ENCODE peak calls at places on chromosomes 1 and 21, in eight cellular contexts. One of them, this sample, is unnamed.

GRCh38 chr1:248111157-248111556 is 16.2 kb downstream of the OR2L13 start:
- DNase-seq in activated T-helper 1 cell treated with anti-CD3 and anti-CD28 coated beads, Interleukin-2, amount 50 U/mL, for 16 hours: no peak
- DNase-seq in cardiac muscle cell: no peak
- DNase-seq in pons: no peak
- DNase-seq in tibial nerve: no peak
- DNase-seq in NCI-H2081: no peak
- DNase-seq in CD8-positive, alpha-beta T cell: no peak
- DNase-seq in T-helper 1 cell: no peak
- DNase-seq in this sample: no peak

GRCh38 chr1:215279682-215280081 is 197.1 kb downstream of the KCNK2 start:
- DNase-seq in activated T-helper 1 cell treated with anti-CD3 and anti-CD28 coated beads, Interleukin-2, amount 50 U/mL, for 16 hours: no peak
- DNase-seq in cardiac muscle cell: no peak
- DNase-seq in pons: no peak
- DNase-seq in tibial nerve: no peak
- DNase-seq in NCI-H2081: no peak
- DNase-seq in CD8-positive, alpha-beta T cell: no peak
- DNase-seq in T-helper 1 cell: no peak
- DNase-seq in this sample: no peak

GRCh38 chr1:226903819-226904710 is 33.6 kb downstream of the PSEN2 start:
- DNase-seq in activated T-helper 1 cell treated with anti-CD3 and anti-CD28 coated beads, Interleukin-2, amount 50 U/mL, for 16 hours: no peak
- DNase-seq in cardiac muscle cell: no peak
- DNase-seq in pons: no peak
- DNase-seq in tibial nerve: no peak
- DNase-seq in NCI-H2081: no peak
- DNase-seq in CD8-positive, alpha-beta T cell: no peak
- DNase-seq in T-helper 1 cell: no peak
- DNase-seq in this sample: no peak

GRCh38 chr1:51671527-51672325 is 54.8 kb downstream of the OSBPL9 start:
- DNase-seq in activated T-helper 1 cell treated with anti-CD3 and anti-CD28 coated beads, Interleukin-2, amount 50 U/mL, for 16 hours: no peak
- DNase-seq in cardiac muscle cell: peak
- DNase-seq in pons: no peak
- DNase-seq in tibial nerve: no peak
- DNase-seq in NCI-H2081: no peak
- DNase-seq in CD8-positive, alpha-beta T cell: no peak
- DNase-seq in T-helper 1 cell: no peak
- DNase-seq in this sample: no peak

GRCh38 chr1:96634863-96635262 is 86.7 kb upstream of the PTBP2 start:
- DNase-seq in activated T-helper 1 cell treated with anti-CD3 and anti-CD28 coated beads, Interleukin-2, amount 50 U/mL, for 16 hours: no peak
- DNase-seq in cardiac muscle cell: no peak
- DNase-seq in pons: no peak
- DNase-seq in tibial nerve: no peak
- DNase-seq in NCI-H2081: no peak
- DNase-seq in CD8-positive, alpha-beta T cell: no peak
- DNase-seq in T-helper 1 cell: no peak
- DNase-seq in this sample: no peak

GRCh38 chr21:31873696-31874599 is 1.1 kb downstream of the HUNK start:
- DNase-seq in activated T-helper 1 cell treated with anti-CD3 and anti-CD28 coated beads, Interleukin-2, amount 50 U/mL, for 16 hours: no peak
- DNase-seq in cardiac muscle cell: peak
- DNase-seq in pons: no peak
- DNase-seq in tibial nerve: no peak
- DNase-seq in NCI-H2081: peak
- DNase-seq in CD8-positive, alpha-beta T cell: no peak
- DNase-seq in T-helper 1 cell: no peak
- DNase-seq in this sample: peak

GRCh38 chr1:24195874-24196273 is 8.8 kb upstream of the IFNLR1 start:
- DNase-seq in activated T-helper 1 cell treated with anti-CD3 and anti-CD28 coated beads, Interleukin-2, amount 50 U/mL, for 16 hours: no peak
- DNase-seq in cardiac muscle cell: no peak
- DNase-seq in pons: no peak
- DNase-seq in tibial nerve: no peak
- DNase-seq in NCI-H2081: no peak
- DNase-seq in CD8-positive, alpha-beta T cell: no peak
- DNase-seq in T-helper 1 cell: no peak
- DNase-seq in this sample: no peak

GRCh38 chr1:4061521-4062031 is 161.5 kb upstream of the C1orf174 start:
- DNase-seq in activated T-helper 1 cell treated with anti-CD3 and anti-CD28 coated beads, Interleukin-2, amount 50 U/mL, for 16 hours: no peak
- DNase-seq in cardiac muscle cell: no peak
- DNase-seq in pons: no peak
- DNase-seq in tibial nerve: no peak
- DNase-seq in NCI-H2081: no peak
- DNase-seq in CD8-positive, alpha-beta T cell: no peak
- DNase-seq in T-helper 1 cell: no peak
- DNase-seq in this sample: no peak

GRCh38 chr1:186059311-186059710 is 315.7 kb downstream of the TPR start:
- DNase-seq in activated T-helper 1 cell treated with anti-CD3 and anti-CD28 coated beads, Interleukin-2, amount 50 U/mL, for 16 hours: no peak
- DNase-seq in cardiac muscle cell: no peak
- DNase-seq in pons: no peak
- DNase-seq in tibial nerve: no peak
- DNase-seq in NCI-H2081: no peak
- DNase-seq in CD8-positive, alpha-beta T cell: no peak
- DNase-seq in T-helper 1 cell: no peak
- DNase-seq in this sample: no peak

GRCh38 chr1:219385786-219386427 is 212.2 kb downstream of the LYPLAL1 start:
- DNase-seq in activated T-helper 1 cell treated with anti-CD3 and anti-CD28 coated beads, Interleukin-2, amount 50 U/mL, for 16 hours: no peak
- DNase-seq in cardiac muscle cell: peak
- DNase-seq in pons: peak
- DNase-seq in tibial nerve: no peak
- DNase-seq in NCI-H2081: peak
- DNase-seq in CD8-positive, alpha-beta T cell: no peak
- DNase-seq in T-helper 1 cell: no peak
- DNase-seq in this sample: no peak

GRCh38 chr1:115463347-115463746 is 125.3 kb upstream of the NGF start:
- DNase-seq in activated T-helper 1 cell treated with anti-CD3 and anti-CD28 coated beads, Interleukin-2, amount 50 U/mL, for 16 hours: no peak
- DNase-seq in cardiac muscle cell: peak
- DNase-seq in pons: no peak
- DNase-seq in tibial nerve: no peak
- DNase-seq in NCI-H2081: no peak
- DNase-seq in CD8-positive, alpha-beta T cell: no peak
- DNase-seq in T-helper 1 cell: no peak
- DNase-seq in this sample: no peak

GRCh38 chr1:197869502-197869890 is 32.9 kb upstream of the C1orf53 start:
- DNase-seq in activated T-helper 1 cell treated with anti-CD3 and anti-CD28 coated beads, Interleukin-2, amount 50 U/mL, for 16 hours: no peak
- DNase-seq in cardiac muscle cell: no peak
- DNase-seq in pons: no peak
- DNase-seq in tibial nerve: no peak
- DNase-seq in NCI-H2081: no peak
- DNase-seq in CD8-positive, alpha-beta T cell: no peak
- DNase-seq in T-helper 1 cell: no peak
- DNase-seq in this sample: no peak

GRCh38 chr21:18812308-18812707 is 408.7 kb upstream of the TMPRSS15 start:
- DNase-seq in activated T-helper 1 cell treated with anti-CD3 and anti-CD28 coated beads, Interleukin-2, amount 50 U/mL, for 16 hours: no peak
- DNase-seq in cardiac muscle cell: no peak
- DNase-seq in pons: no peak
- DNase-seq in tibial nerve: no peak
- DNase-seq in NCI-H2081: no peak
- DNase-seq in CD8-positive, alpha-beta T cell: no peak
- DNase-seq in T-helper 1 cell: no peak
- DNase-seq in this sample: no peak

GRCh38 chr21:45320261-45320990 is 32.7 kb upstream of the POFUT2 start:
- DNase-seq in activated T-helper 1 cell treated with anti-CD3 and anti-CD28 coated beads, Interleukin-2, amount 50 U/mL, for 16 hours: no peak
- DNase-seq in cardiac muscle cell: no peak
- DNase-seq in pons: no peak
- DNase-seq in tibial nerve: no peak
- DNase-seq in NCI-H2081: no peak
- DNase-seq in CD8-positive, alpha-beta T cell: no peak
- DNase-seq in T-helper 1 cell: no peak
- DNase-seq in this sample: no peak

GRCh38 chr1:17696417-17697301 is 58.5 kb upstream of the ACTL8 start:
- DNase-seq in activated T-helper 1 cell treated with anti-CD3 and anti-CD28 coated beads, Interleukin-2, amount 50 U/mL, for 16 hours: no peak
- DNase-seq in cardiac muscle cell: peak
- DNase-seq in pons: no peak
- DNase-seq in tibial nerve: no peak
- DNase-seq in NCI-H2081: no peak
- DNase-seq in CD8-positive, alpha-beta T cell: no peak
- DNase-seq in T-helper 1 cell: no peak
- DNase-seq in this sample: no peak